ENCODE peak calls at places on chromosomes 1 and 21, in eight cellular contexts. One of them, this sample, is unnamed.

GRCh38 chr1:159705251-159705910 is 9.0 kb downstream of the CRP start:
- DNase-seq in DMS153: no peak
- DNase-seq in activated T-cell treated with anti-CD3 and anti-CD28 coated beads, Interleukin-2, amount 50 U/mL, for 4 hours: no peak
- DNase-seq in cardiac septum: no peak
- DNase-seq in T follicular helper cell: no peak
- DNase-seq in lower lobe of right lung: no peak
- DNase-seq in IMR-90: no peak
- DNase-seq in activated T-helper 1 cell treated with anti-CD3 and anti-CD28 coated beads, Interleukin-2, amount 50 U/mL, for 16 hours: no peak
- DNase-seq in this sample: no peak

GRCh38 chr1:65027699-65028358 is 61.5 kb upstream of the JAK1 start:
- DNase-seq in DMS153: no peak
- DNase-seq in activated T-cell treated with anti-CD3 and anti-CD28 coated beads, Interleukin-2, amount 50 U/mL, for 4 hours: no peak
- DNase-seq in cardiac septum: no peak
- DNase-seq in T follicular helper cell: no peak
- DNase-seq in lower lobe of right lung: peak; percentile 73
- DNase-seq in IMR-90: no peak
- DNase-seq in activated T-helper 1 cell treated with anti-CD3 and anti-CD28 coated beads, Interleukin-2, amount 50 U/mL, for 16 hours: no peak
- DNase-seq in this sample: no peak

GRCh38 chr1:24391882-24392603 is 21.5 kb downstream of the STPG1 start:
- DNase-seq in DMS153: peak; percentile 40
- DNase-seq in activated T-cell treated with anti-CD3 and anti-CD28 coated beads, Interleukin-2, amount 50 U/mL, for 4 hours: peak; percentile 57
- DNase-seq in cardiac septum: no peak
- DNase-seq in T follicular helper cell: peak; percentile 38
- DNase-seq in lower lobe of right lung: peak; percentile 65
- DNase-seq in IMR-90: peak; percentile 51
- DNase-seq in activated T-helper 1 cell treated with anti-CD3 and anti-CD28 coated beads, Interleukin-2, amount 50 U/mL, for 16 hours: peak; percentile 49
- DNase-seq in this sample: no peak

GRCh38 chr1:67764674-67765073 is 68.6 kb downstream of the GNG12 start:
- DNase-seq in DMS153: no peak
- DNase-seq in activated T-cell treated with anti-CD3 and anti-CD28 coated beads, Interleukin-2, amount 50 U/mL, for 4 hours: no peak
- DNase-seq in cardiac septum: no peak
- DNase-seq in T follicular helper cell: no peak
- DNase-seq in lower lobe of right lung: no peak
- DNase-seq in IMR-90: no peak
- DNase-seq in activated T-helper 1 cell treated with anti-CD3 and anti-CD28 coated beads, Interleukin-2, amount 50 U/mL, for 16 hours: no peak
- DNase-seq in this sample: no peak

GRCh38 chr1:156708245-156708661 is 2.9 kb upstream of the CRABP2 start:
- DNase-seq in DMS153: no peak
- DNase-seq in activated T-cell treated with anti-CD3 and anti-CD28 coated beads, Interleukin-2, amount 50 U/mL, for 4 hours: no peak
- DNase-seq in cardiac septum: no peak
- DNase-seq in T follicular helper cell: no peak
- DNase-seq in lower lobe of right lung: no peak
- DNase-seq in IMR-90: no peak
- DNase-seq in activated T-helper 1 cell treated with anti-CD3 and anti-CD28 coated beads, Interleukin-2, amount 50 U/mL, for 16 hours: no peak
- DNase-seq in this sample: no peak

GRCh38 chr1:47262787-47263413 is 30.9 kb upstream of the TAL1 start:
- DNase-seq in DMS153: no peak
- DNase-seq in activated T-cell treated with anti-CD3 and anti-CD28 coated beads, Interleukin-2, amount 50 U/mL, for 4 hours: peak; percentile 11
- DNase-seq in cardiac septum: no peak
- DNase-seq in T follicular helper cell: no peak
- DNase-seq in lower lobe of right lung: no peak
- DNase-seq in IMR-90: peak; percentile 38
- DNase-seq in activated T-helper 1 cell treated with anti-CD3 and anti-CD28 coated beads, Interleukin-2, amount 50 U/mL, for 16 hours: no peak
- DNase-seq in this sample: no peak

GRCh38 chr21:42063206-42063577 is 7.9 kb upstream of the UMODL1 start:
- DNase-seq in DMS153: peak; percentile 80
- DNase-seq in activated T-cell treated with anti-CD3 and anti-CD28 coated beads, Interleukin-2, amount 50 U/mL, for 4 hours: no peak
- DNase-seq in cardiac septum: no peak
- DNase-seq in T follicular helper cell: no peak
- DNase-seq in lower lobe of right lung: peak; percentile 70
- DNase-seq in IMR-90: no peak
- DNase-seq in activated T-helper 1 cell treated with anti-CD3 and anti-CD28 coated beads, Interleukin-2, amount 50 U/mL, for 16 hours: no peak
- DNase-seq in this sample: peak; percentile 36

GRCh38 chr1:159014851-159015250 is 5.1 kb downstream of the IFI16 start:
- DNase-seq in DMS153: no peak
- DNase-seq in activated T-cell treated with anti-CD3 and anti-CD28 coated beads, Interleukin-2, amount 50 U/mL, for 4 hours: no peak
- DNase-seq in cardiac septum: no peak
- DNase-seq in T follicular helper cell: no peak
- DNase-seq in lower lobe of right lung: no peak
- DNase-seq in IMR-90: no peak
- DNase-seq in activated T-helper 1 cell treated with anti-CD3 and anti-CD28 coated beads, Interleukin-2, amount 50 U/mL, for 16 hours: no peak
- DNase-seq in this sample: no peak

GRCh38 chr1:62516600-62516999 is 79.8 kb downstream of the USP1 start:
- DNase-seq in DMS153: no peak
- DNase-seq in activated T-cell treated with anti-CD3 and anti-CD28 coated beads, Interleukin-2, amount 50 U/mL, for 4 hours: no peak
- DNase-seq in cardiac septum: no peak
- DNase-seq in T follicular helper cell: no peak
- DNase-seq in lower lobe of right lung: no peak
- DNase-seq in IMR-90: peak; percentile 30
- DNase-seq in activated T-helper 1 cell treated with anti-CD3 and anti-CD28 coated beads, Interleukin-2, amount 50 U/mL, for 16 hours: no peak
- DNase-seq in this sample: no peak

GRCh38 chr1:156291226-156292061 is 4.0 kb downstream of the GLMP start:
- DNase-seq in DMS153: peak; percentile 76
- DNase-seq in activated T-cell treated with anti-CD3 and anti-CD28 coated beads, Interleukin-2, amount 50 U/mL, for 4 hours: no peak
- DNase-seq in cardiac septum: peak; percentile 96
- DNase-seq in T follicular helper cell: no peak
- DNase-seq in lower lobe of right lung: peak; percentile 93
- DNase-seq in IMR-90: peak; percentile 72
- DNase-seq in activated T-helper 1 cell treated with anti-CD3 and anti-CD28 coated beads, Interleukin-2, amount 50 U/mL, for 16 hours: no peak
- DNase-seq in this sample: peak; percentile 87

GRCh38 chr1:192805832-192806323 is 3.0 kb upstream of the RGS2 start:
- DNase-seq in DMS153: peak; percentile 35
- DNase-seq in activated T-cell treated with anti-CD3 and anti-CD28 coated beads, Interleukin-2, amount 50 U/mL, for 4 hours: no peak
- DNase-seq in cardiac septum: no peak
- DNase-seq in T follicular helper cell: no peak
- DNase-seq in lower lobe of right lung: no peak
- DNase-seq in IMR-90: peak; percentile 91
- DNase-seq in activated T-helper 1 cell treated with anti-CD3 and anti-CD28 coated beads, Interleukin-2, amount 50 U/mL, for 16 hours: no peak
- DNase-seq in this sample: no peak

GRCh38 chr1:205424881-205425635 is 3.2 kb upstream of the LEMD1 start:
- DNase-seq in DMS153: no peak
- DNase-seq in activated T-cell treated with anti-CD3 and anti-CD28 coated beads, Interleukin-2, amount 50 U/mL, for 4 hours: no peak
- DNase-seq in cardiac septum: no peak
- DNase-seq in T follicular helper cell: no peak
- DNase-seq in lower lobe of right lung: no peak
- DNase-seq in IMR-90: no peak
- DNase-seq in activated T-helper 1 cell treated with anti-CD3 and anti-CD28 coated beads, Interleukin-2, amount 50 U/mL, for 16 hours: no peak
- DNase-seq in this sample: no peak

GRCh38 chr1:89425056-89425455 is 61.2 kb downstream of the GBP6 start:
- DNase-seq in DMS153: peak; percentile 43
- DNase-seq in activated T-cell treated with anti-CD3 and anti-CD28 coated beads, Interleukin-2, amount 50 U/mL, for 4 hours: no peak
- DNase-seq in cardiac septum: no peak
- DNase-seq in T follicular helper cell: no peak
- DNase-seq in lower lobe of right lung: no peak
- DNase-seq in IMR-90: no peak
- DNase-seq in activated T-helper 1 cell treated with anti-CD3 and anti-CD28 coated beads, Interleukin-2, amount 50 U/mL, for 16 hours: no peak
- DNase-seq in this sample: no peak

GRCh38 chr1:5993553-5994510 is 1.6 kb upstream of the NPHP4 start:
- DNase-seq in DMS153: no peak
- DNase-seq in activated T-cell treated with anti-CD3 and anti-CD28 coated beads, Interleukin-2, amount 50 U/mL, for 4 hours: no peak
- DNase-seq in cardiac septum: peak; percentile 75
- DNase-seq in T follicular helper cell: no peak
- DNase-seq in lower lobe of right lung: peak; percentile 58
- DNase-seq in IMR-90: no peak
- DNase-seq in activated T-helper 1 cell treated with anti-CD3 and anti-CD28 coated beads, Interleukin-2, amount 50 U/mL, for 16 hours: no peak
- DNase-seq in this sample: no peak

This sample was measured in tibial nerve.